ENCODE peak calls at places on chromosomes 4 and X, in seven cellular contexts. Z is neuronal stem cell; U is iPS-NIHi11; R is hippocampal formation; F is activated T-cell treated with anti-CD3 and anti-CD28 coated beads, Interleukin-2, amount 50 U/mL, for 4 hours; S is NCI-H1930; K is ACHN. I is an unnamed sample.

GRCh38 chr4:2789801-2790582 is 2.9 kb upstream of the SH3BP2 start:
- DNase-seq in Z (no peak), U (no peak), R (no peak), F (no peak), S (no peak), K (no peak), I (no peak)

GRCh38 chr4:66853845-66854244 is 691.5 kb downstream of the CENPC start:
- DNase-seq in Z (no peak), U (no peak), R (no peak), F (no peak), S (no peak), K (no peak), I (no peak)

GRCh38 chr4:69534697-69535096 is 39.0 kb upstream of the UGT2B4 start:
- DNase-seq in Z (no peak), U (no peak), R (no peak), F (no peak), S (no peak), K (no peak), I (no peak)

GRCh38 chr4:10074767-10075105 is 41.9 kb downstream of the WDR1 start:
- DNase-seq in Z (no peak), U (peak; percentile 46), R (no peak), F (no peak), S (no peak), K (peak; percentile 59), I (no peak)

GRCh38 chrX:110402855-110403230 is 44.2 kb downstream of the RTL9 start:
- DNase-seq in Z (no peak), U (no peak), R (no peak), F (no peak), S (no peak), K (no peak), I (no peak)

GRCh38 chr4:105923507-105924238 is 28.4 kb downstream of the NPNT start:
- DNase-seq in Z (no peak), U (no peak), R (no peak), F (no peak), S (no peak), K (no peak), I (no peak)

GRCh38 chrX:119502727-119503483 is 34.7 kb downstream of the SLC25A5 start:
- DNase-seq in Z (no peak), U (no peak), R (no peak), F (no peak), S (no peak), K (no peak), I (peak; percentile 12)

GRCh38 chr4:113636438-113636818 is 125.1 kb downstream of the CAMK2D start:
- DNase-seq in Z (no peak), U (no peak), R (no peak), F (no peak), S (no peak), K (no peak), I (no peak)

GRCh38 chrX:130738638-130739195 is 164.3 kb downstream of the ENOX2 start:
- DNase-seq in Z (no peak), U (peak; percentile 17), R (no peak), F (no peak), S (no peak), K (no peak), I (no peak)

GRCh38 chrX:77447339-77448149 is at the start of gene FGF16:
- DNase-seq in Z (no peak), U (peak; percentile 23), R (no peak), F (no peak), S (no peak), K (no peak), I (no peak)

GRCh38 chr4:160180206-160180605 is 1077.3 kb downstream of the RAPGEF2 start:
- DNase-seq in Z (no peak), U (no peak), R (no peak), F (no peak), S (no peak), K (peak; percentile 79), I (no peak)

GRCh38 chrX:13398073-13398823 is 78.4 kb upstream of the ATXN3L start:
- DNase-seq in Z (peak; percentile 1), U (peak; percentile 31), R (no peak), F (no peak), S (no peak), K (peak; percentile 94), I (no peak)

GRCh38 chrX:12223650-12224049 is 85.4 kb downstream of the FRMPD4 start:
- DNase-seq in Z (no peak), U (no peak), R (no peak), F (no peak), S (no peak), K (no peak), I (no peak)

GRCh38 chr4:177118596-177118995 is 191.1 kb upstream of the NEIL3 start:
- DNase-seq in Z (no peak), U (no peak), R (peak; percentile 3), F (no peak), S (no peak), K (no peak), I (no peak)

GRCh38 chr4:184447664-184448063 is 26.7 kb downstream of the IRF2 start:
- DNase-seq in Z (no peak), U (peak; percentile 60), R (no peak), F (no peak), S (no peak), K (no peak), I (no peak)

GRCh38 chrX:85993539-85994197 is 53.7 kb downstream of the CHM start:
- DNase-seq in Z (no peak), U (no peak), R (no peak), F (no peak), S (no peak), K (no peak), I (no peak)

GRCh38 chr4:107863850-107864371 is 39.2 kb downstream of the SGMS2 start:
- DNase-seq in Z (no peak), U (peak; percentile 21), R (no peak), F (no peak), S (no peak), K (peak; percentile 5), I (no peak)

GRCh38 chr4:42878868-42879267 is 13.6 kb upstream of the GRXCR1 start:
- DNase-seq in Z (no peak), U (no peak), R (no peak), F (no peak), S (no peak), K (no peak), I (no peak)

GRCh38 chrX:39859991-39860861 is 237.5 kb downstream of the BCOR start:
- DNase-seq in Z (peak; percentile 17), U (peak; percentile 49), R (no peak), F (peak; percentile 84), S (no peak), K (no peak), I (peak; percentile 82)

GRCh38 chr4:48012819-48013218 is 3.7 kb downstream of the CNGA1 start:
- DNase-seq in Z (no peak), U (no peak), R (no peak), F (no peak), S (no peak), K (no peak), I (no peak)

GRCh38 chr4:56958111-56958517 is 19.3 kb downstream of the NOA1 start:
- DNase-seq in Z (no peak), U (peak; percentile 39), R (peak; percentile 11), F (no peak), S (no peak), K (peak; percentile 80), I (no peak)

GRCh38 chrX:33142331-33142730 is 69.0 kb downstream of the DMD start:
- DNase-seq in Z (no peak), U (no peak), R (no peak), F (no peak), S (no peak), K (no peak), I (no peak)

GRCh38 chr4:10917475-10918103 is 233.0 kb upstream of the CLNK start:
- DNase-seq in Z (no peak), U (no peak), R (no peak), F (no peak), S (peak; percentile 52), K (no peak), I (no peak)

GRCh38 chrX:113384628-113385027 is 544.0 kb upstream of the AMOT start:
- DNase-seq in Z (no peak), U (no peak), R (peak; percentile 4), F (no peak), S (no peak), K (peak; percentile 64), I (no peak)

GRCh38 chr4:123415977-123416376 is 19.4 kb downstream of the SPRY1 start:
- DNase-seq in Z (no peak), U (no peak), R (no peak), F (peak; percentile 59), S (no peak), K (no peak), I (peak; percentile 49)

GRCh38 chr4:121555315-121556107 is 141.3 kb downstream of the ANXA5 start:
- DNase-seq in Z (no peak), U (no peak), R (no peak), F (no peak), S (no peak), K (no peak), I (no peak)

GRCh38 chr4:90730752-90731151 is 603.6 kb downstream of the CCSER1 start:
- DNase-seq in Z (no peak), U (no peak), R (no peak), F (no peak), S (no peak), K (no peak), I (no peak)

GRCh38 chrX:71492086-71493065 is 40.5 kb upstream of the OGT start:
- DNase-seq in Z (no peak), U (peak; percentile 38), R (no peak), F (peak; percentile 35), S (no peak), K (peak; percentile 0), I (peak; percentile 17)

GRCh38 chr4:133148690-133149363 is at the start of gene PCDH10:
- DNase-seq in Z (peak; percentile 91), U (peak; percentile 90), R (peak; percentile 98), F (no peak), S (peak; percentile 79), K (peak; percentile 88), I (no peak)

GRCh38 chr4:182577411-182577810 is 334.2 kb downstream of the TENM3 start:
- DNase-seq in Z (no peak), U (no peak), R (no peak), F (no peak), S (no peak), K (no peak), I (no peak)

GRCh38 chr4:185880571-185880970 is 68.6 kb upstream of the SORBS2 start:
- DNase-seq in Z (no peak), U (no peak), R (no peak), F (no peak), S (no peak), K (no peak), I (no peak)

GRCh38 chrX:19372170-19373033 is 28.7 kb downstream of the PDHA1 start:
- DNase-seq in Z (peak; percentile 53), U (peak; percentile 69), R (peak; percentile 9), F (peak; percentile 48), S (no peak), K (peak; percentile 53), I (peak; percentile 53)

GRCh38 chrX:17740137-17741122 is 3.1 kb downstream of the SCML1 start:
- DNase-seq in Z (no peak), U (no peak), R (no peak), F (no peak), S (no peak), K (no peak), I (no peak)

GRCh38 chr4:98568896-98569663 is 89.3 kb downstream of the TSPAN5 start:
- DNase-seq in Z (no peak), U (no peak), R (no peak), F (no peak), S (no peak), K (no peak), I (no peak)

GRCh38 chr4:95048296-95048695 is 290.5 kb downstream of the BMPR1B start:
- DNase-seq in Z (no peak), U (no peak), R (no peak), F (no peak), S (no peak), K (no peak), I (no peak)

GRCh38 chrX:50125480-50125879 is 75.3 kb downstream of the AKAP4 start:
- DNase-seq in Z (no peak), U (no peak), R (no peak), F (no peak), S (no peak), K (no peak), I (no peak)

GRCh38 chr4:68570122-68570507 is 6.0 kb downstream of the UGT2B17 start:
- DNase-seq in Z (no peak), U (no peak), R (no peak), F (no peak), S (no peak), K (peak; percentile 14), I (no peak)

I was measured in activated CD4-positive, alpha-beta T cell treated with anti-CD3 and anti-CD28 coated beads, Interleukin-2, amount 50 U/mL, for 4 hours.